ENCODE peak calls at places on chromosomes 3 and 15, in eight cellular contexts. One of them, this sample, is unnamed.

GRCh38 chr3:36677331-36678007 is 86.9 kb downstream of the DCLK3 start:
- DNase-seq in Daoy: peak; percentile 75
- DNase-seq in stimulated activated CD4-positive, alpha-beta T cell treated with anti-CD3 and anti-CD28 coated beads, Interleukin-4, amount 100 ng/mL, for 4 hours: no peak
- DNase-seq in HAP-1: no peak
- DNase-seq in hypothalamus: no peak
- DNase-seq in HEK293T: no peak
- DNase-seq in thyroid gland: no peak
- DNase-seq in ACHN: peak; percentile 96
- DNase-seq in this sample: no peak

GRCh38 chr3:28171962-28172361 is 69.5 kb upstream of the CMC1 start:
- DNase-seq in HEK293T: no peak
- DNase-seq in hypothalamus: no peak
- DNase-seq in Daoy: no peak
- DNase-seq in thyroid gland: no peak
- DNase-seq in stimulated activated CD4-positive, alpha-beta T cell treated with anti-CD3 and anti-CD28 coated beads, Interleukin-4, amount 100 ng/mL, for 4 hours: no peak
- DNase-seq in ACHN: no peak
- DNase-seq in HAP-1: no peak
- DNase-seq in this sample: no peak

GRCh38 chr3:13022348-13023250 is 50.6 kb downstream of the IQSEC1 start:
- DNase-seq in ACHN: peak; percentile 88
- DNase-seq in HAP-1: no peak
- DNase-seq in HEK293T: no peak
- DNase-seq in Daoy: peak; percentile 93
- DNase-seq in thyroid gland: peak; percentile 24
- DNase-seq in hypothalamus: no peak
- DNase-seq in stimulated activated CD4-positive, alpha-beta T cell treated with anti-CD3 and anti-CD28 coated beads, Interleukin-4, amount 100 ng/mL, for 4 hours: no peak
- DNase-seq in this sample: peak; percentile 58

GRCh38 chr15:72599855-72600464 is 54.5 kb upstream of the GOLGA6B start:
- DNase-seq in HAP-1: peak; percentile 76
- DNase-seq in ACHN: peak; percentile 53
- DNase-seq in thyroid gland: peak; percentile 29
- DNase-seq in hypothalamus: no peak
- DNase-seq in stimulated activated CD4-positive, alpha-beta T cell treated with anti-CD3 and anti-CD28 coated beads, Interleukin-4, amount 100 ng/mL, for 4 hours: no peak
- DNase-seq in HEK293T: peak; percentile 62
- DNase-seq in Daoy: peak; percentile 41
- DNase-seq in this sample: peak; percentile 17

GRCh38 chr3:24494616-24495333 is at the start of gene THRB:
- DNase-seq in HEK293T: peak; percentile 66
- DNase-seq in ACHN: peak; percentile 57
- DNase-seq in hypothalamus: peak; percentile 69
- DNase-seq in thyroid gland: peak; percentile 71
- DNase-seq in stimulated activated CD4-positive, alpha-beta T cell treated with anti-CD3 and anti-CD28 coated beads, Interleukin-4, amount 100 ng/mL, for 4 hours: no peak
- DNase-seq in HAP-1: peak; percentile 79
- DNase-seq in Daoy: peak; percentile 49
- DNase-seq in this sample: peak; percentile 37

GRCh38 chr3:56347219-56347871 is 120.9 kb downstream of the ERC2 start:
- DNase-seq in HAP-1: no peak
- DNase-seq in HEK293T: peak; percentile 60
- DNase-seq in thyroid gland: no peak
- DNase-seq in ACHN: peak; percentile 43
- DNase-seq in hypothalamus: peak; percentile 12
- DNase-seq in Daoy: peak; percentile 71
- DNase-seq in stimulated activated CD4-positive, alpha-beta T cell treated with anti-CD3 and anti-CD28 coated beads, Interleukin-4, amount 100 ng/mL, for 4 hours: no peak
- DNase-seq in this sample: no peak

GRCh38 chr3:143362115-143362992 is 242.8 kb downstream of the CHST2 start:
- DNase-seq in Daoy: no peak
- DNase-seq in HEK293T: no peak
- DNase-seq in thyroid gland: no peak
- DNase-seq in HAP-1: no peak
- DNase-seq in ACHN: no peak
- DNase-seq in hypothalamus: no peak
- DNase-seq in stimulated activated CD4-positive, alpha-beta T cell treated with anti-CD3 and anti-CD28 coated beads, Interleukin-4, amount 100 ng/mL, for 4 hours: no peak
- DNase-seq in this sample: no peak

GRCh38 chr3:41137686-41138111 is 61.6 kb upstream of the CTNNB1 start:
- DNase-seq in hypothalamus: no peak
- DNase-seq in Daoy: peak; percentile 18
- DNase-seq in ACHN: no peak
- DNase-seq in stimulated activated CD4-positive, alpha-beta T cell treated with anti-CD3 and anti-CD28 coated beads, Interleukin-4, amount 100 ng/mL, for 4 hours: no peak
- DNase-seq in HAP-1: no peak
- DNase-seq in HEK293T: no peak
- DNase-seq in thyroid gland: no peak
- DNase-seq in this sample: no peak

GRCh38 chr3:151276038-151277027 is 2.0 kb downstream of the P2RY14 start:
- DNase-seq in Daoy: no peak
- DNase-seq in HAP-1: no peak
- DNase-seq in HEK293T: no peak
- DNase-seq in stimulated activated CD4-positive, alpha-beta T cell treated with anti-CD3 and anti-CD28 coated beads, Interleukin-4, amount 100 ng/mL, for 4 hours: peak; percentile 12
- DNase-seq in hypothalamus: no peak
- DNase-seq in thyroid gland: no peak
- DNase-seq in ACHN: no peak
- DNase-seq in this sample: no peak

GRCh38 chr3:48503406-48504050 is 446 bp downstream of the SHISA5 start:
- DNase-seq in stimulated activated CD4-positive, alpha-beta T cell treated with anti-CD3 and anti-CD28 coated beads, Interleukin-4, amount 100 ng/mL, for 4 hours: no peak
- DNase-seq in thyroid gland: peak; percentile 51
- DNase-seq in HAP-1: no peak
- DNase-seq in Daoy: peak; percentile 46
- DNase-seq in ACHN: peak; percentile 45
- DNase-seq in HEK293T: peak; percentile 11
- DNase-seq in hypothalamus: no peak
- DNase-seq in this sample: no peak

GRCh38 chr3:109369510-109369909 is 32.2 kb upstream of the DPPA4 start:
- DNase-seq in hypothalamus: no peak
- DNase-seq in HEK293T: no peak
- DNase-seq in thyroid gland: no peak
- DNase-seq in HAP-1: peak; percentile 54
- DNase-seq in stimulated activated CD4-positive, alpha-beta T cell treated with anti-CD3 and anti-CD28 coated beads, Interleukin-4, amount 100 ng/mL, for 4 hours: no peak
- DNase-seq in ACHN: no peak
- DNase-seq in Daoy: peak; percentile 3
- DNase-seq in this sample: no peak

GRCh38 chr3:35184775-35185174 is 454.6 kb upstream of the ARPP21 start:
- DNase-seq in HEK293T: no peak
- DNase-seq in hypothalamus: no peak
- DNase-seq in Daoy: no peak
- DNase-seq in HAP-1: no peak
- DNase-seq in stimulated activated CD4-positive, alpha-beta T cell treated with anti-CD3 and anti-CD28 coated beads, Interleukin-4, amount 100 ng/mL, for 4 hours: no peak
- DNase-seq in thyroid gland: no peak
- DNase-seq in ACHN: no peak
- DNase-seq in this sample: no peak

GRCh38 chr15:53437985-53438841 is 321.2 kb downstream of the WDR72 start:
- DNase-seq in hypothalamus: no peak
- DNase-seq in stimulated activated CD4-positive, alpha-beta T cell treated with anti-CD3 and anti-CD28 coated beads, Interleukin-4, amount 100 ng/mL, for 4 hours: no peak
- DNase-seq in thyroid gland: no peak
- DNase-seq in HAP-1: no peak
- DNase-seq in ACHN: no peak
- DNase-seq in Daoy: no peak
- DNase-seq in HEK293T: no peak
- DNase-seq in this sample: no peak

GRCh38 chr15:52137432-52138357 is 25.1 kb upstream of the BCL2L10 start:
- DNase-seq in Daoy: no peak
- DNase-seq in hypothalamus: no peak
- DNase-seq in HEK293T: no peak
- DNase-seq in HAP-1: no peak
- DNase-seq in stimulated activated CD4-positive, alpha-beta T cell treated with anti-CD3 and anti-CD28 coated beads, Interleukin-4, amount 100 ng/mL, for 4 hours: no peak
- DNase-seq in ACHN: no peak
- DNase-seq in thyroid gland: peak; percentile 8
- DNase-seq in this sample: no peak

GRCh38 chr3:152071924-152072323 is 196.8 kb upstream of the MBNL1 start:
- DNase-seq in HEK293T: peak; percentile 30
- DNase-seq in thyroid gland: no peak
- DNase-seq in HAP-1: peak; percentile 13
- DNase-seq in stimulated activated CD4-positive, alpha-beta T cell treated with anti-CD3 and anti-CD28 coated beads, Interleukin-4, amount 100 ng/mL, for 4 hours: no peak
- DNase-seq in Daoy: peak; percentile 24
- DNase-seq in ACHN: peak; percentile 11
- DNase-seq in hypothalamus: no peak
- DNase-seq in this sample: no peak

GRCh38 chr15:85142324-85142723 is 160.7 kb downstream of the PDE8A start:
- DNase-seq in HAP-1: no peak
- DNase-seq in hypothalamus: no peak
- DNase-seq in thyroid gland: no peak
- DNase-seq in HEK293T: no peak
- DNase-seq in stimulated activated CD4-positive, alpha-beta T cell treated with anti-CD3 and anti-CD28 coated beads, Interleukin-4, amount 100 ng/mL, for 4 hours: no peak
- DNase-seq in Daoy: peak; percentile 16
- DNase-seq in ACHN: peak; percentile 42
- DNase-seq in this sample: no peak

GRCh38 chr3:10758304-10759037 is 57.6 kb upstream of the SLC6A11 start:
- DNase-seq in hypothalamus: peak; percentile 53
- DNase-seq in stimulated activated CD4-positive, alpha-beta T cell treated with anti-CD3 and anti-CD28 coated beads, Interleukin-4, amount 100 ng/mL, for 4 hours: peak; percentile 19
- DNase-seq in HEK293T: peak; percentile 85
- DNase-seq in Daoy: peak; percentile 72
- DNase-seq in HAP-1: peak; percentile 54
- DNase-seq in ACHN: peak; percentile 54
- DNase-seq in thyroid gland: peak; percentile 45
- DNase-seq in this sample: peak; percentile 61

GRCh38 chr15:58694641-58695398 is 54.7 kb downstream of the ADAM10 start:
- DNase-seq in HEK293T: no peak
- DNase-seq in HAP-1: peak; percentile 91
- DNase-seq in stimulated activated CD4-positive, alpha-beta T cell treated with anti-CD3 and anti-CD28 coated beads, Interleukin-4, amount 100 ng/mL, for 4 hours: no peak
- DNase-seq in ACHN: no peak
- DNase-seq in Daoy: no peak
- DNase-seq in hypothalamus: no peak
- DNase-seq in thyroid gland: peak; percentile 44
- DNase-seq in this sample: no peak

GRCh38 chr3:158801696-158802398 is at the start of gene MFSD1:
- DNase-seq in stimulated activated CD4-positive, alpha-beta T cell treated with anti-CD3 and anti-CD28 coated beads, Interleukin-4, amount 100 ng/mL, for 4 hours: peak; percentile 84
- DNase-seq in Daoy: peak; percentile 96
- DNase-seq in thyroid gland: peak; percentile 97
- DNase-seq in ACHN: peak; percentile 84
- DNase-seq in HEK293T: peak; percentile 91
- DNase-seq in HAP-1: peak; percentile 85
- DNase-seq in hypothalamus: peak; percentile 88
- DNase-seq in this sample: peak; percentile 83

GRCh38 chr15:31977812-31978662 is 52.3 kb upstream of the CHRNA7 start:
- DNase-seq in HEK293T: peak; percentile 67
- DNase-seq in stimulated activated CD4-positive, alpha-beta T cell treated with anti-CD3 and anti-CD28 coated beads, Interleukin-4, amount 100 ng/mL, for 4 hours: peak; percentile 32
- DNase-seq in thyroid gland: peak; percentile 65
- DNase-seq in HAP-1: peak; percentile 41
- DNase-seq in hypothalamus: peak; percentile 29
- DNase-seq in ACHN: peak; percentile 36
- DNase-seq in Daoy: peak; percentile 81
- DNase-seq in this sample: peak; percentile 45

GRCh38 chr3:123447749-123448502 is 964 bp downstream of the ADCY5 start:
- DNase-seq in Daoy: peak; percentile 30
- DNase-seq in HEK293T: peak; percentile 80
- DNase-seq in ACHN: no peak
- DNase-seq in HAP-1: peak; percentile 6
- DNase-seq in stimulated activated CD4-positive, alpha-beta T cell treated with anti-CD3 and anti-CD28 coated beads, Interleukin-4, amount 100 ng/mL, for 4 hours: peak; percentile 12
- DNase-seq in thyroid gland: no peak
- DNase-seq in hypothalamus: no peak
- DNase-seq in this sample: no peak

GRCh38 chr15:52261498-52262242 is 33.9 kb downstream of the MYO5C start:
- DNase-seq in hypothalamus: peak; percentile 12
- DNase-seq in thyroid gland: peak; percentile 83
- DNase-seq in stimulated activated CD4-positive, alpha-beta T cell treated with anti-CD3 and anti-CD28 coated beads, Interleukin-4, amount 100 ng/mL, for 4 hours: peak; percentile 23
- DNase-seq in HEK293T: peak; percentile 55
- DNase-seq in Daoy: peak; percentile 99
- DNase-seq in HAP-1: peak; percentile 81
- DNase-seq in ACHN: no peak
- DNase-seq in this sample: peak; percentile 69

GRCh38 chr3:100641471-100642032 is 32.2 kb downstream of the ADGRG7 start:
- DNase-seq in stimulated activated CD4-positive, alpha-beta T cell treated with anti-CD3 and anti-CD28 coated beads, Interleukin-4, amount 100 ng/mL, for 4 hours: no peak
- DNase-seq in HAP-1: no peak
- DNase-seq in hypothalamus: no peak
- DNase-seq in Daoy: no peak
- DNase-seq in ACHN: no peak
- DNase-seq in HEK293T: no peak
- DNase-seq in thyroid gland: no peak
- DNase-seq in this sample: no peak

GRCh38 chr3:132079150-132079549 is 44.3 kb upstream of the CPNE4 start:
- DNase-seq in ACHN: no peak
- DNase-seq in HAP-1: no peak
- DNase-seq in HEK293T: no peak
- DNase-seq in thyroid gland: no peak
- DNase-seq in stimulated activated CD4-positive, alpha-beta T cell treated with anti-CD3 and anti-CD28 coated beads, Interleukin-4, amount 100 ng/mL, for 4 hours: no peak
- DNase-seq in hypothalamus: no peak
- DNase-seq in Daoy: no peak
- DNase-seq in this sample: no peak

GRCh38 chr3:143565943-143566342 is 282.3 kb downstream of the SLC9A9 start:
- DNase-seq in hypothalamus: no peak
- DNase-seq in thyroid gland: peak; percentile 16
- DNase-seq in Daoy: no peak
- DNase-seq in stimulated activated CD4-positive, alpha-beta T cell treated with anti-CD3 and anti-CD28 coated beads, Interleukin-4, amount 100 ng/mL, for 4 hours: no peak
- DNase-seq in ACHN: no peak
- DNase-seq in HAP-1: no peak
- DNase-seq in HEK293T: no peak
- DNase-seq in this sample: no peak

GRCh38 chr3:125433611-125434041 is 58.5 kb upstream of the ZNF148 start:
- DNase-seq in stimulated activated CD4-positive, alpha-beta T cell treated with anti-CD3 and anti-CD28 coated beads, Interleukin-4, amount 100 ng/mL, for 4 hours: no peak
- DNase-seq in HEK293T: no peak
- DNase-seq in HAP-1: peak; percentile 47
- DNase-seq in Daoy: no peak
- DNase-seq in thyroid gland: peak; percentile 39
- DNase-seq in ACHN: no peak
- DNase-seq in hypothalamus: no peak
- DNase-seq in this sample: no peak

GRCh38 chr3:43327184-43327950 is 41.0 kb downstream of the SNRK start:
- DNase-seq in HEK293T: no peak
- DNase-seq in thyroid gland: no peak
- DNase-seq in hypothalamus: no peak
- DNase-seq in HAP-1: no peak
- DNase-seq in Daoy: no peak
- DNase-seq in stimulated activated CD4-positive, alpha-beta T cell treated with anti-CD3 and anti-CD28 coated beads, Interleukin-4, amount 100 ng/mL, for 4 hours: no peak
- DNase-seq in ACHN: no peak
- DNase-seq in this sample: no peak

GRCh38 chr3:62046326-62046725 is 327.0 kb downstream of the FEZF2 start:
- DNase-seq in hypothalamus: no peak
- DNase-seq in ACHN: no peak
- DNase-seq in HAP-1: no peak
- DNase-seq in stimulated activated CD4-positive, alpha-beta T cell treated with anti-CD3 and anti-CD28 coated beads, Interleukin-4, amount 100 ng/mL, for 4 hours: no peak
- DNase-seq in thyroid gland: no peak
- DNase-seq in HEK293T: no peak
- DNase-seq in Daoy: no peak
- DNase-seq in this sample: no peak

GRCh38 chr3:53242642-53243041 is 13.2 kb downstream of the TKT start:
- DNase-seq in thyroid gland: no peak
- DNase-seq in HEK293T: no peak
- DNase-seq in ACHN: no peak
- DNase-seq in stimulated activated CD4-positive, alpha-beta T cell treated with anti-CD3 and anti-CD28 coated beads, Interleukin-4, amount 100 ng/mL, for 4 hours: no peak
- DNase-seq in Daoy: no peak
- DNase-seq in HAP-1: no peak
- DNase-seq in hypothalamus: no peak
- DNase-seq in this sample: no peak

GRCh38 chr3:98901032-98901464 is 447 bp downstream of the DCBLD2 start:
- DNase-seq in ACHN: peak; percentile 2
- DNase-seq in thyroid gland: peak; percentile 70
- DNase-seq in hypothalamus: peak; percentile 51
- DNase-seq in HAP-1: peak; percentile 36
- DNase-seq in stimulated activated CD4-positive, alpha-beta T cell treated with anti-CD3 and anti-CD28 coated beads, Interleukin-4, amount 100 ng/mL, for 4 hours: no peak
- DNase-seq in HEK293T: peak; percentile 34
- DNase-seq in Daoy: peak; percentile 76
- DNase-seq in this sample: peak; percentile 30